ENCODE peak calls at places on chromosomes 3 and 15, in five cellular contexts. One of them, this sample, is unnamed.

GRCh38 chr15:23797747-23798157 is 110.6 kb upstream of the NDN start:
- DNase-seq in A549: no peak
- DNase-seq in stomach: no peak
- DNase-seq in SK-N-SH: no peak
- DNase-seq in transverse colon: no peak
- DNase-seq in this sample: no peak

GRCh38 chr3:31562525-31562924 is 29.8 kb downstream of the STT3B start:
- DNase-seq in A549: no peak
- DNase-seq in stomach: no peak
- DNase-seq in SK-N-SH: no peak
- DNase-seq in transverse colon: peak
- DNase-seq in this sample: no peak

GRCh38 chr15:35705030-35705884 is 159.3 kb upstream of the DPH6 start:
- DNase-seq in transverse colon: no peak
- DNase-seq in stomach: no peak
- DNase-seq in A549: no peak
- DNase-seq in SK-N-SH: no peak
- DNase-seq in this sample: no peak

GRCh38 chr15:97652700-97653167 is 307.8 kb upstream of the ARRDC4 start:
- DNase-seq in SK-N-SH: peak
- DNase-seq in stomach: no peak
- DNase-seq in transverse colon: peak
- DNase-seq in A549: no peak
- DNase-seq in this sample: no peak

GRCh38 chr3:176872771-176873209 is 324.5 kb downstream of the TBL1XR1 start:
- DNase-seq in transverse colon: peak
- DNase-seq in A549: no peak
- DNase-seq in stomach: peak
- DNase-seq in SK-N-SH: peak
- DNase-seq in this sample: no peak

GRCh38 chr15:75867428-75867827 is 24.2 kb downstream of the UBE2Q2 start:
- DNase-seq in stomach: no peak
- DNase-seq in transverse colon: no peak
- DNase-seq in SK-N-SH: no peak
- DNase-seq in A549: no peak
- DNase-seq in this sample: no peak

GRCh38 chr3:90041995-90042394 is 934.6 kb downstream of the EPHA3 start:
- DNase-seq in A549: no peak
- DNase-seq in transverse colon: no peak
- DNase-seq in SK-N-SH: no peak
- DNase-seq in stomach: no peak
- DNase-seq in this sample: no peak

GRCh38 chr3:100865442-100865841 is 127.8 kb downstream of the ABI3BP start:
- DNase-seq in stomach: no peak
- DNase-seq in A549: no peak
- DNase-seq in transverse colon: no peak
- DNase-seq in SK-N-SH: no peak
- DNase-seq in this sample: no peak

GRCh38 chr3:146250449-146251382 is at the start of gene PLSCR4:
- DNase-seq in stomach: peak
- DNase-seq in transverse colon: peak
- DNase-seq in A549: peak
- DNase-seq in SK-N-SH: peak
- DNase-seq in this sample: peak

GRCh38 chr3:61202086-61202485 is 49.2 kb downstream of the FHIT start:
- DNase-seq in A549: no peak
- DNase-seq in stomach: no peak
- DNase-seq in transverse colon: no peak
- DNase-seq in SK-N-SH: no peak
- DNase-seq in this sample: no peak

GRCh38 chr3:39358302-39358701 is 24.9 kb upstream of the SLC25A38 start:
- DNase-seq in transverse colon: no peak
- DNase-seq in SK-N-SH: no peak
- DNase-seq in stomach: no peak
- DNase-seq in A549: no peak
- DNase-seq in this sample: no peak

GRCh38 chr15:79901958-79902357 is 5.1 kb upstream of the MTHFS start:
- DNase-seq in SK-N-SH: no peak
- DNase-seq in transverse colon: no peak
- DNase-seq in stomach: no peak
- DNase-seq in A549: no peak
- DNase-seq in this sample: no peak

GRCh38 chr3:55899887-55900286 is 412.8 kb upstream of the WNT5A start:
- DNase-seq in A549: peak
- DNase-seq in SK-N-SH: no peak
- DNase-seq in transverse colon: no peak
- DNase-seq in stomach: no peak
- DNase-seq in this sample: no peak

GRCh38 chr15:79018960-79019359 is 71.6 kb downstream of the RASGRF1 start:
- DNase-seq in stomach: no peak
- DNase-seq in SK-N-SH: no peak
- DNase-seq in A549: no peak
- DNase-seq in transverse colon: no peak
- DNase-seq in this sample: no peak

GRCh38 chr3:124514681-124515080 is 215.6 kb upstream of the UMPS start:
- DNase-seq in SK-N-SH: no peak
- DNase-seq in transverse colon: no peak
- DNase-seq in A549: no peak
- DNase-seq in stomach: no peak
- DNase-seq in this sample: no peak

GRCh38 chr3:124510290-124510689 is 220.0 kb upstream of the UMPS start:
- DNase-seq in SK-N-SH: no peak
- DNase-seq in transverse colon: no peak
- DNase-seq in stomach: no peak
- DNase-seq in A549: no peak
- DNase-seq in this sample: no peak

GRCh38 chr3:124512881-124513609 is 217.2 kb upstream of the UMPS start:
- DNase-seq in stomach: peak
- DNase-seq in A549: peak
- DNase-seq in transverse colon: no peak
- DNase-seq in SK-N-SH: no peak
- DNase-seq in this sample: no peak

GRCh38 chr3:124513610-124513997 is 216.6 kb upstream of the UMPS start:
- DNase-seq in A549: no peak
- DNase-seq in stomach: no peak
- DNase-seq in SK-N-SH: no peak
- DNase-seq in transverse colon: no peak
- DNase-seq in this sample: no peak

DNA sequence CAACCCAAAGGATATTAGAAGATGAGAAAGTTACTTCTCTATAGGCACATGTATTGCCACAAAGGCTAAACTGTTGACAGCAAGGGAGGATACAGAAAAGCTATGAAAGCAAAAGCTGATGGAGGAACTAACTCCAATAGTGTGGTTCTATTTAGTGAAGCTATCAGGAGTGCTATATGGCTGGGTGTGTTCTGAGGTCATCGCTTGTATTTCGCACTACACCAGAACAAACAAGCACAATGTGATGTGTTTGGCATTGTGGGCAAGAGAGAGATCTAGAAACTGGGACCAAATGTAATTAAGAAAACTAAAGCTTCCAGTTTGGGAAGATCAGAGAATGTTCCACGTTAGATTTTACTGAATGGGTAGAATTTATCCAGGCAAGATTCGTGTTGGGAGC is 220.4 kb upstream of the UMPS start:
- DNase-seq in stomach: no peak
- DNase-seq in transverse colon: no peak
- DNase-seq in A549: no peak
- DNase-seq in SK-N-SH: no peak
- DNase-seq in this sample: no peak
- H3K4me3 ChIP-seq in stomach: no peak
- H3K4me3 ChIP-seq in transverse colon: no peak
- H3K4me3 ChIP-seq in A549: no peak
- H3K4me3 ChIP-seq in SK-N-SH: no peak
- H3K4me3 ChIP-seq in this sample: no peak

GRCh38 chr3:107979538-107979937 is 111.3 kb downstream of the CD47 start:
- DNase-seq in transverse colon: no peak
- DNase-seq in stomach: no peak
- DNase-seq in A549: no peak
- DNase-seq in SK-N-SH: no peak
- DNase-seq in this sample: no peak
- TF ChIP-seq EP300 in transverse colon: no peak
- TF ChIP-seq EP300 in stomach: no peak
- TF ChIP-seq EP300 in A549: no peak
- TF ChIP-seq EP300 in SK-N-SH: no peak
- TF ChIP-seq EP300 in this sample: no peak

DNA sequence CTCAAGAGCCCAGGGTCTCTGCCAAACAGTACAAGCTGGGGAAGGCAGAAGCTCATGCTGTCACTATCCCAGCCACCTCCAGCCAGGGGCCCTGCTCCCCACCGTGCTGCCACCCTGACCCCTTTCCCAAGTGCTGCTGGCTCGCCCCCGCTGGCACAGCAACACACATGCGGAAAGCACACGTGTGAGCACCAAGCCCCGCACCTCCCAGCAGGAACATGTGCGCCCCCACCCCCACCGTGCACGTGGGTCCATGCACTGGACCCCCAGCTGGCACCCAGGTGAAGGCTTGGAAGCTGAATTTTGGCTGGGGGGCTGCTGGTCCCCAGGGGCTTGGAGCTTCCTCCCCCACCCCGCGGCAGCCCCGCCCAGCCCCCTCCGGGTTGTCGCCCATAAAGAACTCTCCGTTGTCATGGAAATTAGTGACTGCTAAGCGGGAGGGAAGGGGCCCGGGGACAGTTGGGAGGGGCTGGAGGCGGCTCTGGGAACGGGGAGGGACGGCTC is 703 bp downstream of the CAMKV start:
- DNase-seq in transverse colon: no peak
- DNase-seq in A549: no peak
- DNase-seq in stomach: no peak
- DNase-seq in SK-N-SH: peak
- DNase-seq in this sample: no peak
- H3K4me3 ChIP-seq in transverse colon: peak
- H3K4me3 ChIP-seq in A549: peak
- H3K4me3 ChIP-seq in stomach: peak
- H3K4me3 ChIP-seq in SK-N-SH: peak
- H3K4me3 ChIP-seq in this sample: peak

DNA sequence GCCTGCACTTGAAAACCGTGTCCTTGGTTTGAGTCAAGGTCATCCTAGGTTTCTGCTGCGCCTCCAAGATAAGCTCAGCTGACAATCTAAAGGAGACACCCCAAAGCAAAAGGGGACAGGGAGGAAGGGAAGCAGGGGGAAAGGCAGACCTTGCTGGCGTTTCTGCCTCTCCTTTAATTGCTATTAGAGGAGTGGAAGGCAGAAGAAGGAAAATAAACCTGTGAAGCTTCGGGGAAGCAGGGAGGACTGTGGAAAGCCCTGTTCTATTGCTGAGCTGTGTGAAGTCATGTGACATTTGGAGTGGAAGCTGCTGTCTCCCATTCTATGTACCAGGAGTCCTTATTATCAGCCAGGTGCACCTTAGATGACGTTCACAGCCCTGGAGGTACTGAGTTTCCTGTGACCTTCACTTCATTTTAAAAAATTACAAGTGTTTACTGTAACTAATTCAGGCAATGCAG is 21.5 kb upstream of the CHD2 start:
- DNase-seq in stomach: no peak
- DNase-seq in A549: no peak
- DNase-seq in SK-N-SH: no peak
- DNase-seq in transverse colon: no peak
- DNase-seq in this sample: no peak
- TF ChIP-seq EP300 in stomach: no peak
- TF ChIP-seq EP300 in A549: no peak
- TF ChIP-seq EP300 in SK-N-SH: no peak
- TF ChIP-seq EP300 in transverse colon: no peak
- TF ChIP-seq EP300 in this sample: no peak

DNA sequence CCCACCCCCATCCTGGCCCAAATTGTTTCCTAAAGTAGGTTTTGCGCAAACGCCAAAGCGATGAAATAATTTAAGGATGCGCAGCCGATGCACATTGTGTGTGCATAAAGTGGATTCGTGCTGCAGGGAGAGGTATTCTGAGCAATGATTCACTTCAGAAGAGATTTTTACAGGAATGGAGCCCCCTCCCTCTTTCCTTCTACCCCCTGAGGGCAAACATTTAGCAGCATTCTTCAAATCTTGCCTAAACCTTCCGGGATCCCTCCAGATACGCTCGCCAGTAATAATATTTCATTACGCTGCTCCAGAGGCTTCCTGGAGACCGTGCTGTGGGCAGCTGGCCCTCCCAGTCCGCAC is 14.6 kb downstream of the ZIC4 start:
- DNase-seq in SK-N-SH: no peak
- DNase-seq in transverse colon: no peak
- DNase-seq in stomach: no peak
- DNase-seq in A549: no peak
- DNase-seq in this sample: no peak
- H3K4me3 ChIP-seq in SK-N-SH: peak
- H3K4me3 ChIP-seq in transverse colon: peak
- H3K4me3 ChIP-seq in stomach: peak
- H3K4me3 ChIP-seq in A549: no peak
- H3K4me3 ChIP-seq in this sample: no peak

GRCh38 chr3:131250466-131250865 is 131.1 kb upstream of the NUDT16 start:
- DNase-seq in A549: no peak
- DNase-seq in stomach: no peak
- DNase-seq in transverse colon: no peak
- DNase-seq in SK-N-SH: no peak
- DNase-seq in this sample: no peak
- TF ChIP-seq EP300 in A549: no peak
- TF ChIP-seq EP300 in stomach: no peak
- TF ChIP-seq EP300 in transverse colon: no peak
- TF ChIP-seq EP300 in SK-N-SH: no peak
- TF ChIP-seq EP300 in this sample: no peak

GRCh38 chr15:67746450-67746849 is 78.9 kb upstream of the SKOR1 start:
- DNase-seq in stomach: no peak
- DNase-seq in SK-N-SH: no peak
- DNase-seq in A549: no peak
- DNase-seq in transverse colon: no peak
- DNase-seq in this sample: no peak
- H3K4me3 ChIP-seq in stomach: no peak
- H3K4me3 ChIP-seq in SK-N-SH: no peak
- H3K4me3 ChIP-seq in A549: no peak
- H3K4me3 ChIP-seq in transverse colon: no peak
- H3K4me3 ChIP-seq in this sample: no peak

GRCh38 chr3:59386165-59386564 is 336.3 kb upstream of the CFAP20DC start:
- DNase-seq in SK-N-SH: no peak
- DNase-seq in stomach: no peak
- DNase-seq in transverse colon: no peak
- DNase-seq in A549: no peak
- DNase-seq in this sample: no peak

GRCh38 chr3:59385547-59385946 is 335.7 kb upstream of the CFAP20DC start:
- DNase-seq in stomach: no peak
- DNase-seq in transverse colon: no peak
- DNase-seq in SK-N-SH: no peak
- DNase-seq in A549: no peak
- DNase-seq in this sample: no peak

DNA sequence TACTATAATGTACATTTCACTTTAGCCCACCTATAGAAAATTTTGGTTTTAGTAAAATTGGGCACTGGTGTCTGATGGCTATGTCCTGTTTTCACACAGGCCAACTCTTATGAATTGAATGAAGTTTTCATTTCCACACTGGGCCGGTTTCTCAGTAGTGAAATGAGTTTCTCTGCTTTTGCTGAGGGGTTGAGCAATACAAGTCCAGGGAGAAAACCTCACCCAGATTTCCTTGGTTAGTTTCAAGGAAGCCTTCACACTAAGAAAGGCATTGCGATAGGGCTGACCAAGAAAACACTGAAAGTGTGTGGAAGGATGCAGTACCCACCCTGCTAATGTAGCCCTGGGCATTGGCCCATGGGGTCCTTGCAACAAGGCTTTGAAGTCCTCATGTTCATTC is 331.5 kb upstream of the CFAP20DC start:
- DNase-seq in stomach: no peak
- DNase-seq in transverse colon: no peak
- DNase-seq in SK-N-SH: no peak
- DNase-seq in A549: no peak
- DNase-seq in this sample: no peak
- TF ChIP-seq EP300 in stomach: no peak
- TF ChIP-seq EP300 in transverse colon: no peak
- TF ChIP-seq EP300 in SK-N-SH: no peak
- TF ChIP-seq EP300 in A549: no peak
- TF ChIP-seq EP300 in this sample: no peak